ENCODE peak calls at places on chromosomes 6 and 20, in eight cellular contexts. G is stimulated activated CD4-positive, alpha-beta T cell treated with anti-CD3 and anti-CD28 coated beads, Interleukin-2, amount 100 ng/mL, for 48 hours; F is ureter; R is mesendoderm; S is OCI-LY7; I is NCI-H2081; J is astrocyte; P is CD8-positive, alpha-beta T cell. E is an unnamed sample.

GRCh38 chr20:52496191-52496590 is 304.6 kb upstream of the ZFP64 start:
- DNase-seq in G (no peak), F (no peak), R (no peak), S (no peak), I (no peak), J (no peak), P (no peak), E (no peak)

GRCh38 chr6:70758883-70759282 is 91.2 kb downstream of the SMAP1 start:
- DNase-seq in G (no peak), F (no peak), R (peak), S (no peak), I (no peak), J (no peak), P (no peak), E (no peak)

GRCh38 chr6:3566812-3567211 is 110.0 kb upstream of the SLC22A23 start:
- DNase-seq in G (no peak), F (no peak), R (no peak), S (no peak), I (no peak), J (peak), P (no peak), E (no peak)

GRCh38 chr6:124780621-124781020 is 181.6 kb upstream of the RNF217 start:
- DNase-seq in G (no peak), F (no peak), R (no peak), S (no peak), I (no peak), J (peak), P (no peak), E (no peak)

GRCh38 chr20:2301164-2301622 is 5.4 kb downstream of the TGM3 start:
- DNase-seq in G (no peak), F (no peak), R (peak), S (peak), I (no peak), J (peak), P (no peak), E (peak)

GRCh38 chr20:17498181-17498580 is 33.0 kb downstream of the BFSP1 start:
- DNase-seq in G (no peak), F (no peak), R (no peak), S (no peak), I (no peak), J (no peak), P (no peak), E (no peak)

GRCh38 chr6:167244064-167244949 is 46.8 kb upstream of the UNC93A start:
- DNase-seq in G (no peak), F (no peak), R (no peak), S (no peak), I (no peak), J (no peak), P (no peak), E (peak)

GRCh38 chr6:97203343-97203742 is 79.7 kb downstream of the MMS22L start:
- DNase-seq in G (no peak), F (no peak), R (peak), S (no peak), I (no peak), J (no peak), P (no peak), E (no peak)

GRCh38 chr6:53300656-53301551 is 47.8 kb downstream of the ELOVL5 start:
- DNase-seq in G (no peak), F (no peak), R (no peak), S (no peak), I (no peak), J (peak), P (peak), E (peak)

GRCh38 chr6:38801305-38801704 is 86.2 kb downstream of the DNAH8 start:
- DNase-seq in G (no peak), F (no peak), R (no peak), S (no peak), I (no peak), J (no peak), P (no peak), E (no peak)

GRCh38 chr6:143110996-143111395 is 50.3 kb downstream of the AIG1 start:
- DNase-seq in G (no peak), F (no peak), R (no peak), S (no peak), I (no peak), J (peak), P (no peak), E (no peak)

GRCh38 chr6:79525272-79526100 is 11.7 kb downstream of the LCA5 start:
- DNase-seq in G (no peak), F (no peak), R (peak), S (no peak), I (no peak), J (peak), P (no peak), E (peak)

GRCh38 chr20:19998990-19999705 is 18.0 kb upstream of the NAA20 start:
- DNase-seq in G (no peak), F (no peak), R (no peak), S (no peak), I (no peak), J (no peak), P (no peak), E (no peak)

GRCh38 chr6:73152998-73153757 is 72.1 kb downstream of the KHDC1L start:
- DNase-seq in G (no peak), F (no peak), R (no peak), S (no peak), I (no peak), J (no peak), P (no peak), E (no peak)

GRCh38 chr6:129032602-129033001 is 149.7 kb downstream of the LAMA2 start:
- DNase-seq in G (no peak), F (no peak), R (no peak), S (no peak), I (no peak), J (no peak), P (no peak), E (no peak)

GRCh38 chr6:15872252-15873103 is 209.7 kb upstream of the DTNBP1 start:
- DNase-seq in G (no peak), F (no peak), R (no peak), S (no peak), I (no peak), J (peak), P (no peak), E (no peak)

GRCh38 chr6:110447761-110448160 is 28.7 kb downstream of the SLC22A16 start:
- DNase-seq in G (no peak), F (no peak), R (no peak), S (no peak), I (no peak), J (no peak), P (no peak), E (no peak)

E was measured in G401.